ENCODE peak calls at places on chromosomes 2 and 18, in four cellular contexts. V is HCT116, U is SK-N-SH, O is GM23248. X is an unnamed sample.

GRCh38 chr2:23988371-23988770 is 21.5 kb upstream of the MFSD2B start:
- DNase-seq in V (no peak), U (no peak), O (peak), X (no peak)

GRCh38 chr2:55419236-55419513 is 481 bp downstream of the CCDC88A start:
- DNase-seq in V (no peak), U (peak), O (peak), X (no peak)

GRCh38 chr18:470661-471501 is 29.6 kb downstream of the COLEC12 start:
- DNase-seq in V (no peak), U (no peak), O (peak), X (no peak)

GRCh38 chr2:36965751-36966369 is 476 bp downstream of the STRN start:
- DNase-seq in V (no peak), U (peak), O (peak), X (peak)

GRCh38 chr2:121596221-121597080 is 52.8 kb downstream of the CLASP1 start:
- DNase-seq in V (peak), U (peak), O (peak), X (peak)

GRCh38 chr2:119366161-119366648 is 429 bp downstream of the C2orf76 start:
- DNase-seq in V (no peak), U (no peak), O (peak), X (peak)

GRCh38 chr2:121196849-121197155 is 88.2 kb downstream of the TFCP2L1 start:
- DNase-seq in V (no peak), U (no peak), O (no peak), X (no peak)

GRCh38 chr18:21735452-21736015 is 5.1 kb upstream of the MIB1 start:
- DNase-seq in V (no peak), U (no peak), O (no peak), X (peak)

GRCh38 chr2:120930236-120930635 is 194.6 kb downstream of the GLI2 start:
- DNase-seq in V (no peak), U (no peak), O (peak), X (no peak)

GRCh38 chr2:112165296-112165695 is 27.1 kb downstream of the FBLN7 start:
- DNase-seq in V (no peak), U (no peak), O (no peak), X (no peak)

GRCh38 chr2:29139152-29139551 is 23.9 kb downstream of the CLIP4 start:
- DNase-seq in V (no peak), U (no peak), O (peak), X (no peak)

GRCh38 chr2:128310761-128311160 is 7.9 kb downstream of the HS6ST1 start:
- DNase-seq in V (no peak), U (peak), O (no peak), X (no peak)

GRCh38 chr2:158539176-158539895 is 82.6 kb downstream of the PKP4 start:
- DNase-seq in V (peak), U (no peak), O (peak), X (peak)

GRCh38 chr2:182650704-182651103 is 65.4 kb upstream of the DNAJC10 start:
- DNase-seq in V (peak), U (peak), O (peak), X (peak)

GRCh38 chr2:186589733-186590537 is at the start of gene ITGAV:
- DNase-seq in V (peak), U (peak), O (peak), X (peak)

GRCh38 chr18:55400590-55401274 is 187.3 kb downstream of the TCF4 start:
- DNase-seq in V (no peak), U (no peak), O (peak), X (no peak)

GRCh38 chr2:152200562-152201465 is 25.3 kb upstream of the STAM2 start:
- DNase-seq in V (peak), U (peak), O (peak), X (peak)

GRCh38 chr18:26307161-26307773 is 81.0 kb downstream of the TAF4B start:
- DNase-seq in V (peak), U (peak), O (peak), X (peak)

GRCh38 chr18:26304511-26304910 is 78.3 kb downstream of the TAF4B start:
- DNase-seq in V (no peak), U (no peak), O (peak), X (no peak)

GRCh38 chr18:26298107-26298506 is 71.9 kb downstream of the TAF4B start:
- DNase-seq in V (no peak), U (no peak), O (no peak), X (no peak)

DNA sequence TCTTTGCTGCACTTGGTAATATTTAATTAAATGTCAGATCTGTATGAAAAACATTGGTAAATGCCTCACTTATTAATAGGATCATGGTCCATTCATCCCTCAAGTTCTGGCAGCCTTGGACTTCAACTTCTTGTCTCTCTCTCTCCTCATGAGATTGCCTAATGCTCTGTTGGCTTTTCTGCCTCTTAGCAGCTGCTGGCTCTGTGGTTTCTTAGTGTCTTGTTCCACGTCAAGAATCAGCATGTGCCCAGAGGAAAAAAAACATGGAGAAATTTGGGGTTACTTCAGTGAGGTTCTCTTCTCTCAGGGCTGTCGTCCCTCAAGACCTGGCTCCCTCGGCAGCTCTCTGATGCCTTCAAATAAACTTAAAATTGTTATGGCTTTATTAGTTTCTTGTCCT is 75.4 kb downstream of the TAF4B start:
- DNase-seq in V (no peak), U (no peak), O (peak), X (peak)
- TF ChIP-seq EZH2phosphoT487 in V (no peak), U (no peak), O (no peak), X (no peak)

DNA sequence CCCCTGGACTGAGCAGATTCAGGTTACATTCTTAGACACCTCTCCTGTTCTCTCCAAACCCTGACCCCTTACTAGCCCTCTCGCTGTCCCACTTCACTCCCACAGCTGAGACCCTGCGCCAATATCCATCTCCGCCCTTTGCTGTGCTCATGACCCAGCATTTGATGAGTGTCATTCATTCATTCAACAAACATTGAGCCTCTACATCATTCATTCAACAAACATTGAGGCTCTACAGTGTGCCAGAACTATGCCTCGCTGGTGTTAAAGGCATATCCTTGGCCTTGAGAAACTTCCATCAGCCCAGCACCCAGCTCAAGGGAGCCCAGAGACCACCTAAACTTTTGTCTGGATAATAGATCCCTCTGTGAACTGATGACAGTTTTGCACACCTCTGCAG is 41.9 kb upstream of the MRPL33 start:
- DNase-seq in V (no peak), U (no peak), O (no peak), X (no peak)
- TF ChIP-seq EZH2phosphoT487 in V (no peak), U (no peak), O (no peak), X (no peak)

DNA sequence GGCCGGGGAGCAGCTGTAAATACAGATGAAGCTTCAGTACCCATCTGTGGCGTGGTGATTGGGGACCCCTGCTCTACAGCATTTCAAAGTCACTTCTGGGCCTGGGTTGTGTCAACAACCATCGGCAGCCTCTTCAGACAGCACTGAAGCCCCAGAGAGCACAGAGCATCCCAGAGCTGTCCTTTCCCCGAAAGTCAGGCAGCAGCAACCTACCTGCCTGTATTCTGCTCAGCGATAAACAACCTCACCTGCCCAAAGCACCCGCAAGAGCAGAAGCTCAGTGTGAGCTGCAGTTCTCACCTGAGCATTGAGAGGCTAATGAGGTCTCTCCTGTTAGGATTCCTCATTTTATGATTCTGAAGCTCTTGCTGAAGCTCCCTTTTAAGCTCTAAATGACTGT is 19.3 kb downstream of the TRABD2A start:
- DNase-seq in V (no peak), U (no peak), O (no peak), X (no peak)
- TF ChIP-seq EZH2phosphoT487 in V (no peak), U (no peak), O (no peak), X (no peak)

GRCh38 chr2:232488097-232488711 is 570 bp upstream of the ECEL1 start:
- DNase-seq in V (no peak), U (peak), O (no peak), X (no peak)
- TF ChIP-seq EZH2phosphoT487 in V (no peak), U (no peak), O (no peak), X (no peak)